ENCODE peak calls at places on chromosomes 6 and 20, in eight cellular contexts. I, P, R, Q, J, F, O and M are unnamed samples.
A peak's percentile ranks its signal among the peaks of the same experiment; 100 is the strongest.

GRCh38 chr6:11492444-11493300 is 44.9 kb upstream of the TMEM170B start:
- DNase-seq in I (no peak), P (no peak), R (no peak), Q (no peak), J (peak; percentile 13), F (no peak), O (no peak), M (no peak)

GRCh38 chr6:22770042-22770441 is 200.7 kb downstream of the HDGFL1 start:
- DNase-seq in I (no peak), P (no peak), R (no peak), Q (no peak), J (no peak), F (no peak), O (no peak), M (no peak)

GRCh38 chr6:85058806-85059205 is 294.4 kb upstream of the TBX18 start:
- DNase-seq in I (no peak), P (no peak), R (no peak), Q (no peak), J (no peak), F (no peak), O (no peak), M (no peak)

GRCh38 chr20:58141971-58142842 is 86.2 kb downstream of the ANKRD60 start:
- DNase-seq in I (no peak), P (no peak), R (no peak), Q (no peak), J (no peak), F (no peak), O (no peak), M (no peak)

GRCh38 chr6:138477913-138478539 is 21.3 kb downstream of the NHSL1 start:
- DNase-seq in I (no peak), P (no peak), R (no peak), Q (no peak), J (peak; percentile 54), F (no peak), O (no peak), M (peak; percentile 68)

GRCh38 chr6:169388767-169389166 is 135.1 kb upstream of the THBS2 start:
- DNase-seq in I (no peak), P (no peak), R (no peak), Q (no peak), J (no peak), F (no peak), O (no peak), M (no peak)

GRCh38 chr6:167737205-167737830 is 89.4 kb upstream of the AFDN start:
- DNase-seq in I (no peak), P (no peak), R (no peak), Q (no peak), J (no peak), F (no peak), O (no peak), M (no peak)

GRCh38 chr6:141562181-141562800 is 570.4 kb upstream of the GJE1 start:
- DNase-seq in I (no peak), P (no peak), R (peak; percentile 7), Q (peak; percentile 1), J (peak; percentile 64), F (no peak), O (peak; percentile 56), M (no peak)

GRCh38 chr6:10595731-10596664 is 74.8 kb downstream of the GCNT2 start:
- DNase-seq in I (peak; percentile 21), P (no peak), R (no peak), Q (no peak), J (peak; percentile 96), F (no peak), O (no peak), M (no peak)